ENCODE peak calls at places on chromosomes 16 and 17, in nine cellular contexts. G is IMR-90; D is HCT116; E is sigmoid colon; X is upper lobe of left lung; V is stomach; A is mucosa of descending colon; Q is CD8-positive, alpha-beta T cell; M is PC-9. J is an unnamed sample. For H3K4me1, the result is how much of the 10 kb centered on the place peaks cover.

GRCh38 chr17:29682054-29682453 is 59.3 kb upstream of the CORO6 start:
- DNase-seq in D (no peak), M (no peak), X (no peak), A (no peak), V (no peak), E (no peak), G (no peak), Q (no peak), J (no peak)

GRCh38 chr16:19131809-19132777 is 18.3 kb downstream of the ITPRIPL2 start:
- DNase-seq in G (no peak), Q (no peak), E (no peak), D (no peak), A (no peak), X (no peak), V (no peak), M (no peak), J (no peak)

GRCh38 chr16:81198635-81199034 is 39.9 kb upstream of the BCO1 start:
- DNase-seq in G (no peak), D (no peak), M (peak), E (no peak), A (no peak), V (no peak), Q (no peak), X (no peak), J (peak)

GRCh38 chr17:68296217-68297140 is 5.2 kb downstream of the ARSG start:
- DNase-seq in V (peak), D (no peak), A (no peak), G (no peak), X (no peak), Q (peak), M (no peak), E (no peak), J (no peak)

GRCh38 chr17:39198186-39198566 is 707 bp upstream of the CACNB1 start:
- DNase-seq in D (no peak), G (no peak), Q (no peak), X (no peak), M (no peak), V (no peak), A (no peak), E (no peak), J (no peak)

GRCh38 chr17:39217734-39218369 is 7.9 kb downstream of the STAC2 start:
- DNase-seq in Q (no peak), V (no peak), E (no peak), D (no peak), X (no peak), A (no peak), M (no peak), G (no peak), J (no peak)

GRCh38 chr17:530851-531250 is 178.2 kb upstream of the RPH3AL start:
- DNase-seq in E (no peak), X (no peak), A (no peak), G (no peak), V (no peak), D (no peak), Q (no peak), M (no peak), J (no peak)

GRCh38 chr16:57003439-57004386 is 14.4 kb downstream of the NLRC5 start:
- DNase-seq in X (peak), G (no peak), M (no peak), Q (no peak), A (no peak), V (no peak), E (peak), D (no peak), J (peak)

GRCh38 chr16:47732122-47732805 is 271.1 kb downstream of the PHKB start:
- DNase-seq in G (peak), Q (no peak), D (peak), V (no peak), A (no peak), M (no peak), X (no peak), E (no peak), J (no peak)

GRCh38 chr17:1107777-1108559 is 71.8 kb downstream of the ABR start:
- DNase-seq in X (peak), D (no peak), V (no peak), M (peak), E (no peak), A (peak), G (no peak), Q (no peak), J (peak)

GRCh38 chr17:80783461-80783860 is 208.2 kb upstream of the CHMP6 start:
- DNase-seq in G (no peak), M (no peak), A (no peak), V (no peak), D (no peak), E (peak), X (no peak), Q (no peak), J (peak)

GRCh38 chr17:29619251-29619650 is 3.5 kb downstream of the CORO6 start:
- DNase-seq in V (no peak), X (no peak), Q (no peak), E (peak), A (no peak), G (peak), D (no peak), M (no peak), J (no peak)

GRCh38 chr16:46949216-46949892 is 24.1 kb downstream of the DNAJA2 start:
- DNase-seq in D (no peak), V (peak), X (no peak), G (no peak), M (no peak), E (no peak), Q (no peak), A (no peak), J (no peak)

GRCh38 chr16:2474877-2475412 is at the start of gene TBC1D24:
- DNase-seq in M (peak), E (peak), Q (peak), A (peak), X (peak), G (peak), V (peak), D (peak), J (peak)

GRCh38 chr16:3797473-3797872 is 80.1 kb upstream of the TRAP1 start:
- DNase-seq in G (no peak), A (no peak), M (no peak), D (no peak), Q (no peak), E (no peak), V (no peak), X (no peak), J (no peak)

GRCh38 chr17:45372325-45372869 is 55.6 kb upstream of the MAP3K14 start:
- DNase-seq in D (no peak), Q (no peak), V (no peak), G (peak), M (no peak), E (peak), A (no peak), X (no peak), J (no peak)

GRCh38 chr16:89842471-89843408 is 14.5 kb downstream of the SPIRE2 start:
- DNase-seq in G (peak), A (no peak), X (peak), D (no peak), E (no peak), M (peak), V (no peak), Q (no peak), J (peak)

GRCh38 chr17:4708436-4708835 is 2.0 kb upstream of the ARRB2 start:
- DNase-seq in E (no peak), A (no peak), G (no peak), V (no peak), D (no peak), X (no peak), Q (peak), M (no peak), J (peak)

GRCh38 chr16:6695666-6696065 is 637.0 kb upstream of the RBFOX1 start:
- DNase-seq in Q (no peak), D (no peak), E (no peak), M (no peak), G (no peak), X (no peak), V (no peak), A (no peak), J (no peak)

GRCh38 chr17:43389022-43389947 is 9.5 kb upstream of the ARL4D start:
- DNase-seq in E (peak), M (peak), D (peak), G (peak), X (peak), V (peak), A (peak), Q (peak), J (peak)

GRCh38 chr17:67421869-67422273 is 44.8 kb downstream of the PITPNC1 start:
- DNase-seq in V (no peak), D (peak), A (no peak), Q (peak), X (no peak), G (peak), M (peak), E (no peak), J (no peak)

GRCh38 chr17:41499714-41500113 is 5.7 kb downstream of the KRT13 start:
- DNase-seq in E (no peak), Q (no peak), A (no peak), X (no peak), D (no peak), G (no peak), M (no peak), V (no peak), J (no peak)

GRCh38 chr17:72142614-72143013 is 21.8 kb downstream of the SOX9 start:
- DNase-seq in M (no peak), E (no peak), A (no peak), X (no peak), D (no peak), G (no peak), Q (no peak), V (no peak), J (no peak)

GRCh38 chr17:66578781-66579489 is 256.0 kb upstream of the CACNG5 start:
- DNase-seq in V (no peak), E (no peak), D (no peak), X (peak), Q (no peak), G (no peak), A (no peak), M (no peak), J (no peak)

GRCh38 chr16:49639739-49640388 is 216.0 kb downstream of the ZNF423 start:
- DNase-seq in X (peak), V (no peak), G (peak), A (no peak), Q (no peak), D (no peak), E (no peak), M (no peak), J (no peak)

GRCh38 chr17:43479948-43480347 is 3.8 kb upstream of the DHX8 start:
- DNase-seq in M (no peak), G (no peak), Q (no peak), E (no peak), X (no peak), D (no peak), V (no peak), A (no peak), J (no peak)

GRCh38 chr17:6427284-6427781 is 7.6 kb downstream of the AIPL1 start:
- DNase-seq in D (no peak), G (peak), M (no peak), Q (no peak), A (no peak), V (no peak), X (no peak), E (no peak), J (no peak)

GRCh38 chr17:11493947-11494346 is 104.3 kb upstream of the DNAH9 start:
- DNase-seq in D (no peak), E (no peak), M (no peak), V (no peak), X (no peak), G (no peak), Q (no peak), A (no peak), J (no peak)

GRCh38 chr16:5509794-5510193 is 412.2 kb upstream of the EEF2KMT start:
- DNase-seq in D (no peak), V (peak), M (no peak), X (no peak), G (no peak), E (no peak), A (peak), Q (no peak), J (no peak)

GRCh38 chr16:80019395-80019794 is 418.9 kb upstream of the MAF start:
- DNase-seq in A (no peak), M (no peak), Q (no peak), G (no peak), V (no peak), E (no peak), X (no peak), D (no peak), J (no peak)

GRCh38 chr17:81491193-81491592 is 21.4 kb downstream of the ACTG1 start:
- DNase-seq in D (no peak), G (no peak), E (no peak), X (peak), V (no peak), Q (no peak), A (peak), M (no peak), J (no peak)

GRCh38 chr17:73616120-73616872 is 27.9 kb downstream of the SDK2 start:
- DNase-seq in M (no peak), X (no peak), A (no peak), V (no peak), Q (no peak), G (no peak), E (no peak), D (no peak), J (no peak)

GRCh38 chr17:27578718-27579085 is 52.3 kb upstream of the LGALS9 start:
- DNase-seq in E (no peak), M (no peak), Q (no peak), G (peak), A (no peak), V (no peak), X (no peak), D (no peak), J (peak)

GRCh38 chr17:13544292-13544691 is 57.4 kb downstream of the HS3ST3A1 start:
- DNase-seq in A (no peak), X (peak), D (no peak), E (peak), M (no peak), V (no peak), G (peak), Q (no peak), J (no peak)

GRCh38 chr16:65689726-65690125 is 567.9 kb upstream of the CDH11 start:
- DNase-seq in M (no peak), G (no peak), X (no peak), D (no peak), Q (no peak), A (no peak), V (no peak), E (no peak), J (no peak)

GRCh38 chr17:18323007-18323406 is 7.9 kb downstream of the SMCR8 start:
- DNase-seq in G (peak), M (no peak), A (no peak), E (peak), Q (no peak), V (no peak), D (no peak), X (no peak), J (no peak)

GRCh38 chr17:18319604-18320256 is 4.6 kb downstream of the SMCR8 start:
- DNase-seq in Q (no peak), X (no peak), E (peak), A (no peak), D (no peak), M (no peak), V (peak), G (peak), J (peak)

GRCh38 chr17:18320301-18320700 is 5.2 kb downstream of the SMCR8 start:
- DNase-seq in Q (no peak), D (no peak), V (no peak), E (peak), X (no peak), M (no peak), G (no peak), A (no peak), J (no peak)

GRCh38 chr17:18322522-18322921 is 7.4 kb downstream of the SMCR8 start:
- DNase-seq in G (no peak), D (no peak), E (peak), V (no peak), A (no peak), X (peak), Q (no peak), M (no peak), J (no peak)

GRCh38 chr17:18321309-18321708 is 6.2 kb downstream of the SMCR8 start:
- DNase-seq in V (no peak), A (no peak), X (no peak), G (no peak), Q (no peak), M (no peak), D (peak), E (peak), J (no peak)
- TF ChIP-seq CTCF in V (no peak), A (no peak), X (no peak), G (peak), Q (no peak), M (no peak), D (peak), E (no peak), J (no peak)

GRCh38 chr17:50533185-50533584 is 650 bp downstream of the EPN3 start:
- DNase-seq in D (no peak), M (no peak), V (no peak), X (no peak), E (no peak), A (peak), Q (no peak), G (no peak), J (no peak)

GRCh38 chr17:50535407-50535806 is 2.9 kb downstream of the EPN3 start:
- DNase-seq in G (no peak), X (no peak), A (no peak), V (no peak), E (no peak), Q (no peak), M (no peak), D (no peak), J (no peak)

GRCh38 chr17:50534222-50534978 is 1.9 kb downstream of the EPN3 start:
- DNase-seq in D (peak), Q (no peak), E (no peak), X (peak), M (peak), V (peak), G (no peak), A (peak), J (peak)

GRCh38 chr17:50533720-50534148 is 1.2 kb downstream of the EPN3 start:
- DNase-seq in M (peak), D (no peak), E (no peak), G (peak), X (peak), A (peak), V (peak), Q (no peak), J (no peak)

DNA sequence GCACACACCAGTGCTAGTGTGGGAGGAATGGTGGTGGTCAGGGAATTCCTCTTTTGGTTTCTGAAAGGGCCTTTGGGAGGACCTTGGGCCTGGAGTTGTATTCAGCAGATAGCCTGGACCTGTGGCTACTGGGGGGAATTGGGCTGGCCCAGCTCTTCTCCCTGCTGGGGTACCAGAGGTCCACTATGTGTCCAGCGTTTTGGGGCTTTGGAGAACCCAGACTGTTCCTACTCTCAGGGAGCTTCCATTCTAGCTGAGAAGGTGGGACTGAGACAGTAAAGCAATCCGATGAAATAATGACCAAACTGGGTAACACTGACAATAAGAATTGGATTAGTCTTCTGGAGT is 2.4 kb downstream of the EPN3 start:
- DNase-seq in G (no peak), V (no peak), A (no peak), X (no peak), D (no peak), E (no peak), M (no peak), Q (no peak), J (no peak)
- H3K4me3 ChIP-seq in G (no peak), V (peak), A (no peak), X (no peak), D (peak), E (no peak), M (peak), Q (no peak), J (no peak)

DNA sequence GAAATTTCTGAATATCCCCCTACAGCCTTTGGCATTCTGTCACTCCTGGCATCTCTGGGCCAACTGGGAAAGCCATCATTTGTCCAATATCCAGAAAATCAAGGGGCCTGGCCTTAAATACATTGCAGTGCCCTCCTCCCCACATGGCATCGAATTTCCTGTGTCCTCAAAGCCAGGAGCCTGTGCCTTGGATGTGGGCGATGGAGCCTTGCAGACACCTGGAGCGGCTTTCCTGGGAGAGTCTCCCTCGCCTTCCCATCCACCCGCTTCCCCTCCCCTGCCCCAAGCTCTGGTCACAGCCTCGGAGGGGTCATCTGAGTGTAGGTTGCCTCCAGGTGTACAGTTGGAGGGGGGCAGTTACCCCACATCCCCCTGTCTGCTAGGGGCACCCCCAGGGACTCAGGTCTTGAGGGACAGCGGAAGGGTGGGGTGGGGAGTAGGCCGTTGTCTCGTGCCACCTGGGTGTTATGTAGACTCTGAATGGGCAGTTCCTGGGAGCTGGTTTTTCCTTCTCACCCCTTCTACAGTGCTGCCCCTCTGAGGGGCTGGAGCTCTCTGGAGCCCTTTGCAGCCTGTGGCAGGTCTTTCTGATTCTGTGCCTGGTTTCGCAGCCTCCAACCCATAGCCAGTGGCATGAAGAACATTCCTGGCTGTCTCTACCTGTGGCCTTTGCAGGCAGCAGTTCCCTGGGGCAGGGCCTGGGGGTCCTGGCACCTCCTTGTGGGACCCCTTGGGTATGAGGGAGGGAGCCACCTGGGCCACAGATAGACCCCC is 239.8 kb downstream of the SEC14L1 start:
- DNase-seq in X (no peak), D (no peak), E (no peak), V (no peak), G (no peak), M (no peak), A (no peak), Q (no peak), J (no peak)
- H3K4me1 ChIP-seq in X (half or more), D (under half), E (half or more), V (half or more), G (half or more), M (under half), A (under half), Q (half or more), J (under half)

GRCh38 chr16:54750249-54750648 is 180.4 kb upstream of the IRX5 start:
- DNase-seq in D (no peak), X (no peak), A (no peak), Q (no peak), E (no peak), G (no peak), V (no peak), M (no peak), J (no peak)
- TF ChIP-seq CTCF in D (no peak), X (no peak), A (no peak), Q (no peak), E (no peak), G (no peak), V (no peak), M (no peak), J (no peak)

J was measured in Caco-2.